ENCODE peak calls at places on chromosomes 3 and 15, in nine cellular contexts. Y, V, Q, S, E, G, K, I and P are unnamed samples.

GRCh38 chr3:115233021-115233420 is 85.9 kb upstream of the ZBTB20 start:
- DNase-seq in Q (peak), K (peak), V (no peak), G (no peak), Y (no peak), E (no peak), I (no peak), S (no peak), P (no peak)

GRCh38 chr15:73697033-73697467 is 12.9 kb downstream of the CD276 start:
- DNase-seq in Y (peak), K (peak), Q (peak), I (peak), S (peak), V (peak), G (no peak), E (peak), P (peak)

GRCh38 chr3:155664922-155665695 is 79.8 kb downstream of the PLCH1 start:
- DNase-seq in V (peak), I (peak), E (no peak), K (peak), G (no peak), S (no peak), Q (peak), Y (peak), P (peak)

GRCh38 chr3:100463002-100463401 is 29.4 kb upstream of the TMEM45A start:
- DNase-seq in S (no peak), K (peak), Q (peak), I (no peak), E (peak), V (peak), Y (peak), G (peak), P (no peak)

GRCh38 chr15:27884726-27885125 is 214.4 kb downstream of the OCA2 start:
- DNase-seq in Q (no peak), Y (no peak), G (no peak), E (no peak), I (no peak), K (no peak), S (no peak), V (no peak), P (no peak)

GRCh38 chr15:88688394-88688933 is 49.6 kb downstream of the ISG20 start:
- DNase-seq in S (no peak), E (no peak), K (no peak), I (no peak), G (no peak), Q (no peak), Y (no peak), V (no peak), P (no peak)

GRCh38 chr15:71743861-71744382 is 66.4 kb upstream of the NR2E3 start:
- DNase-seq in E (peak), K (peak), I (peak), S (peak), G (no peak), Y (peak), V (peak), Q (peak), P (no peak)

GRCh38 chr3:12901631-12902045 is 60.3 kb upstream of the RPL32 start:
- DNase-seq in I (no peak), Q (no peak), E (no peak), Y (no peak), V (no peak), S (peak), G (no peak), K (no peak), P (no peak)

GRCh38 chr15:64247906-64248541 is 85.2 kb upstream of the PPIB start:
- DNase-seq in E (no peak), Q (peak), V (no peak), Y (peak), K (peak), S (no peak), G (peak), I (peak), P (no peak)

GRCh38 chr3:17183951-17184550 is 299.3 kb downstream of the PLCL2 start:
- DNase-seq in I (no peak), S (no peak), G (peak), Q (peak), K (peak), Y (peak), V (no peak), E (no peak), P (no peak)

DNA sequence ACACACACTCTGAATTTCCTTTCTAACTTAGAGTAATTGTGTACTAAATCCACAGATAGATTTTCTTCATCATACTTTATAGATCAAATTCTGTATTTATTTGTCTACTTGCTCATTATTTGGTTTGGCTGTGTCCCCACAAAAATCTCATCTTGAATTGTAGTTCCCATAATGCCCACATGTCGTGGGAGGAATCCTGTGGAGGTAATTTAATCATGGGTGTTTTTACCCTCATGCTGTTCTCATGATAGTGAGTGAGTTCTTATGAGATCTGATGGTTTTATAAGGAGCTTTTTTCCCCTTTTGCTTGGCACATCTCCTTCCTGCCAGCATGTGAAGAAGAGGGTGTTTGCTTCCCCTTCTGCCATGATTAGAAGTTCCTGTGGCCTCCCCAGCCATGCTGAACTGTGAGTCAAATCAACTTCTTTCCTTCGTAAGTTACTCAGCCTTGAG is 198.3 kb upstream of the TGFBR2 start:
- DNase-seq in G (no peak), S (no peak), I (no peak), Q (peak), E (no peak), K (peak), Y (no peak), V (no peak), P (no peak)
- TF ChIP-seq CTCF in G (no peak), S (no peak), I (no peak), Q (peak), E (peak), K (no peak), Y (no peak), V (no peak), P (no peak)

GRCh38 chr3:47379488-47379899 is 1.3 kb upstream of the PTPN23 start:
- DNase-seq in E (peak), V (no peak), G (no peak), Q (no peak), K (no peak), Y (no peak), I (no peak), S (no peak), P (no peak)

GRCh38 chr3:47376393-47376792 is 4.4 kb upstream of the PTPN23 start:
- DNase-seq in I (no peak), G (no peak), K (no peak), Y (no peak), S (no peak), Q (no peak), E (no peak), V (no peak), P (peak)

GRCh38 chr3:47378869-47379268 is 2.0 kb upstream of the PTPN23 start:
- DNase-seq in S (no peak), Q (no peak), V (no peak), G (no peak), E (no peak), K (no peak), Y (no peak), I (no peak), P (no peak)

GRCh38 chr3:47374587-47374986 is 6.2 kb upstream of the PTPN23 start:
- DNase-seq in I (no peak), E (no peak), Q (no peak), K (no peak), G (no peak), Y (no peak), V (no peak), S (no peak), P (no peak)

GRCh38 chr3:47377186-47377585 is 3.6 kb upstream of the PTPN23 start:
- DNase-seq in G (no peak), V (no peak), Y (no peak), S (no peak), I (no peak), Q (no peak), K (no peak), E (no peak), P (no peak)
- H3K27ac ChIP-seq in G (no peak), V (no peak), Y (no peak), S (no peak), I (no peak), Q (no peak), K (no peak), E (no peak), P (no peak)

GRCh38 chr3:177338697-177339219 is 141.5 kb upstream of the TBL1XR1 start:
- DNase-seq in Q (no peak), Y (peak), G (peak), I (no peak), V (no peak), S (no peak), K (peak), E (no peak), P (no peak)

GRCh38 chr3:177337548-177338331 is 140.5 kb upstream of the TBL1XR1 start:
- DNase-seq in Q (peak), G (no peak), E (no peak), I (no peak), K (peak), V (no peak), Y (peak), S (no peak), P (no peak)

GRCh38 chr3:177341766-177342165 is 144.5 kb upstream of the TBL1XR1 start:
- DNase-seq in E (no peak), K (no peak), Q (no peak), G (no peak), Y (peak), V (no peak), I (no peak), S (no peak), P (no peak)

GRCh38 chr3:177343122-177343521 is 145.8 kb upstream of the TBL1XR1 start:
- DNase-seq in Y (no peak), I (no peak), V (no peak), E (no peak), Q (no peak), S (no peak), K (no peak), G (no peak), P (no peak)

GRCh38 chr3:177340243-177340830 is 143.1 kb upstream of the TBL1XR1 start:
- DNase-seq in G (no peak), Y (no peak), V (no peak), S (no peak), I (no peak), K (peak), Q (peak), E (no peak), P (no peak)
- H3K4me3 ChIP-seq in G (no peak), Y (no peak), V (no peak), S (no peak), I (no peak), K (no peak), Q (no peak), E (no peak), P (no peak)

GRCh38 chr15:92631721-92632120 is 23.9 kb downstream of the FAM174B start:
- DNase-seq in G (no peak), E (no peak), K (no peak), Q (peak), Y (no peak), S (no peak), I (no peak), V (no peak), P (no peak)
- TF ChIP-seq CTCF in G (peak), E (no peak), K (no peak), Q (peak), Y (no peak), S (peak), I (no peak), V (no peak), P (no peak)

GRCh38 chr3:49098429-49098828 is 4.6 kb upstream of the QRICH1 start:
- DNase-seq in Q (no peak), E (no peak), S (no peak), K (peak), V (no peak), Y (peak), I (no peak), G (no peak), P (no peak)
- H3K27ac ChIP-seq in Q (no peak), E (no peak), S (no peak), K (peak), V (no peak), Y (no peak), I (no peak), G (no peak), P (no peak)

GRCh38 chr3:52681610-52682009 is 4.1 kb downstream of the PBRM1 start:
- DNase-seq in G (no peak), S (no peak), Y (no peak), I (no peak), Q (no peak), V (no peak), K (no peak), E (no peak), P (no peak)

GRCh38 chr3:52679811-52680210 is 5.9 kb downstream of the PBRM1 start:
- DNase-seq in V (no peak), S (no peak), I (no peak), Y (peak), Q (no peak), K (no peak), G (no peak), E (no peak), P (no peak)

GRCh38 chr3:52684184-52684583 is 1.5 kb downstream of the PBRM1 start:
- DNase-seq in K (no peak), Q (no peak), E (no peak), V (no peak), G (no peak), Y (no peak), I (no peak), S (no peak), P (no peak)

GRCh38 chr3:52683611-52684010 is 2.1 kb downstream of the PBRM1 start:
- DNase-seq in E (peak), Q (no peak), S (no peak), K (no peak), G (no peak), I (no peak), Y (peak), V (no peak), P (no peak)

GRCh38 chr3:52682016-52682415 is 3.7 kb downstream of the PBRM1 start:
- DNase-seq in V (no peak), Y (peak), S (no peak), E (peak), K (peak), G (peak), I (no peak), Q (peak), P (peak)
- H3K4me3 ChIP-seq in V (no peak), Y (no peak), S (no peak), E (peak), K (no peak), G (no peak), I (no peak), Q (no peak), P (peak)

GRCh38 chr3:27325419-27325818 is 43.8 kb downstream of the NEK10 start:
- DNase-seq in V (no peak), S (no peak), G (no peak), Y (no peak), I (no peak), E (no peak), Q (no peak), K (no peak), P (no peak)
- TF ChIP-seq CTCF in V (no peak), S (peak), G (no peak), Y (peak), I (no peak), E (no peak), Q (peak), K (no peak), P (no peak)

DNA sequence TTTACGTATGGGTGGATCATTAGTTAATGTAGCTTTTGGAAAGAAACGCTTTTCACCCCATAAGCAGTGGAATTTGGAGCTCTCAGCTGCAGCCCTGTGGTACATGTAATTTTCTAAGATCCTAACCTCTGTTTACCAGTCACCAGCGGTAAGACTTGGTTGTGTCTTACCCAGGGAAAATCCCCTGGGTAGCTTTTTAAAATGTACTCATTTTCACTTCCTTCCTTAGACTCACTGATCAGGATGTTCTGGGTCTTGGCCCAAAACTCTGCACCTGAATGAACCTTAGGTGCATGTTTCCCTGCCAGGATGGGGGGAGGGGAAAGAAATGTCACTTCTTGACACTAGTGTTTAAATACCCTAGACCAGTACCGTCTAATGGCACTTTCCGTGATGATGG is 605.2 kb downstream of the MAGI1 start:
- DNase-seq in E (no peak), Q (no peak), Y (no peak), S (no peak), G (no peak), I (no peak), V (no peak), K (no peak), P (no peak)
- H3K27ac ChIP-seq in E (no peak), Q (no peak), Y (no peak), S (no peak), G (no peak), I (no peak), V (no peak), K (no peak), P (no peak)